ENCODE peak calls at places on chromosomes 16 and 17, in seven cellular contexts. One of them, this sample, is unnamed.

GRCh38 chr17:7912927-7913524 is 3.1 kb downstream of the RNF227 start:
- DNase-seq in kidney tubule cell: peak; percentile 80
- DNase-seq in PC-3: peak; percentile 73
- DNase-seq in stimulated activated CD8-positive, alpha-beta memory T cell treated with anti-CD3 and anti-CD28 coated beads, Interleukin-4, amount 100 ng/mL, for 1 hour: no peak
- DNase-seq in COR-L47: peak; percentile 21
- DNase-seq in CD4-positive, alpha-beta T cell: no peak
- DNase-seq in C1 segment of cervical spinal cord: no peak
- DNase-seq in this sample: no peak

GRCh38 chr17:13688716-13689115 is 87.0 kb upstream of the HS3ST3A1 start:
- DNase-seq in CD4-positive, alpha-beta T cell: no peak
- DNase-seq in stimulated activated CD8-positive, alpha-beta memory T cell treated with anti-CD3 and anti-CD28 coated beads, Interleukin-4, amount 100 ng/mL, for 1 hour: no peak
- DNase-seq in PC-3: no peak
- DNase-seq in COR-L47: no peak
- DNase-seq in C1 segment of cervical spinal cord: no peak
- DNase-seq in kidney tubule cell: no peak
- DNase-seq in this sample: no peak

GRCh38 chr16:27867122-27868110 is 196.1 kb downstream of the GSG1L start:
- DNase-seq in COR-L47: peak; percentile 40
- DNase-seq in CD4-positive, alpha-beta T cell: peak; percentile 27
- DNase-seq in PC-3: peak; percentile 75
- DNase-seq in kidney tubule cell: peak; percentile 80
- DNase-seq in C1 segment of cervical spinal cord: no peak
- DNase-seq in stimulated activated CD8-positive, alpha-beta memory T cell treated with anti-CD3 and anti-CD28 coated beads, Interleukin-4, amount 100 ng/mL, for 1 hour: peak; percentile 22
- DNase-seq in this sample: peak; percentile 12

GRCh38 chr17:59684967-59685366 is 22.3 kb downstream of the PTRH2 start:
- DNase-seq in kidney tubule cell: no peak
- DNase-seq in COR-L47: no peak
- DNase-seq in PC-3: no peak
- DNase-seq in CD4-positive, alpha-beta T cell: no peak
- DNase-seq in stimulated activated CD8-positive, alpha-beta memory T cell treated with anti-CD3 and anti-CD28 coated beads, Interleukin-4, amount 100 ng/mL, for 1 hour: no peak
- DNase-seq in C1 segment of cervical spinal cord: no peak
- DNase-seq in this sample: no peak

GRCh38 chr17:31524926-31525800 is 133.7 kb downstream of the RAB11FIP4 start:
- DNase-seq in COR-L47: peak; percentile 34
- DNase-seq in stimulated activated CD8-positive, alpha-beta memory T cell treated with anti-CD3 and anti-CD28 coated beads, Interleukin-4, amount 100 ng/mL, for 1 hour: peak; percentile 79
- DNase-seq in CD4-positive, alpha-beta T cell: peak; percentile 83
- DNase-seq in PC-3: peak; percentile 81
- DNase-seq in C1 segment of cervical spinal cord: no peak
- DNase-seq in kidney tubule cell: peak; percentile 89
- DNase-seq in this sample: peak; percentile 77

GRCh38 chr16:855471-855870 is 54.9 kb upstream of the GNG13 start:
- DNase-seq in COR-L47: no peak
- DNase-seq in CD4-positive, alpha-beta T cell: no peak
- DNase-seq in PC-3: no peak
- DNase-seq in kidney tubule cell: no peak
- DNase-seq in stimulated activated CD8-positive, alpha-beta memory T cell treated with anti-CD3 and anti-CD28 coated beads, Interleukin-4, amount 100 ng/mL, for 1 hour: no peak
- DNase-seq in C1 segment of cervical spinal cord: no peak
- DNase-seq in this sample: no peak

GRCh38 chr17:78933025-78933958 is 8.1 kb upstream of the TIMP2 start:
- DNase-seq in stimulated activated CD8-positive, alpha-beta memory T cell treated with anti-CD3 and anti-CD28 coated beads, Interleukin-4, amount 100 ng/mL, for 1 hour: no peak
- DNase-seq in CD4-positive, alpha-beta T cell: peak; percentile 38
- DNase-seq in C1 segment of cervical spinal cord: no peak
- DNase-seq in kidney tubule cell: peak; percentile 96
- DNase-seq in PC-3: peak; percentile 98
- DNase-seq in COR-L47: no peak
- DNase-seq in this sample: no peak

GRCh38 chr16:88905563-88905962 is 39.1 kb upstream of the PABPN1L start:
- DNase-seq in stimulated activated CD8-positive, alpha-beta memory T cell treated with anti-CD3 and anti-CD28 coated beads, Interleukin-4, amount 100 ng/mL, for 1 hour: no peak
- DNase-seq in PC-3: no peak
- DNase-seq in C1 segment of cervical spinal cord: no peak
- DNase-seq in CD4-positive, alpha-beta T cell: no peak
- DNase-seq in COR-L47: no peak
- DNase-seq in kidney tubule cell: no peak
- DNase-seq in this sample: no peak

GRCh38 chr17:77125432-77125901 is 15.3 kb upstream of the SEC14L1 start:
- DNase-seq in COR-L47: no peak
- DNase-seq in CD4-positive, alpha-beta T cell: no peak
- DNase-seq in stimulated activated CD8-positive, alpha-beta memory T cell treated with anti-CD3 and anti-CD28 coated beads, Interleukin-4, amount 100 ng/mL, for 1 hour: no peak
- DNase-seq in kidney tubule cell: peak; percentile 99
- DNase-seq in C1 segment of cervical spinal cord: no peak
- DNase-seq in PC-3: peak; percentile 99
- DNase-seq in this sample: no peak

GRCh38 chr17:19791918-19792317 is 43.8 kb upstream of the ALDH3A1 start:
- DNase-seq in PC-3: no peak
- DNase-seq in kidney tubule cell: no peak
- DNase-seq in COR-L47: no peak
- DNase-seq in CD4-positive, alpha-beta T cell: no peak
- DNase-seq in stimulated activated CD8-positive, alpha-beta memory T cell treated with anti-CD3 and anti-CD28 coated beads, Interleukin-4, amount 100 ng/mL, for 1 hour: no peak
- DNase-seq in C1 segment of cervical spinal cord: no peak
- DNase-seq in this sample: no peak

GRCh38 chr16:74939688-74940087 is 45.2 kb downstream of the WDR59 start:
- DNase-seq in C1 segment of cervical spinal cord: no peak
- DNase-seq in COR-L47: no peak
- DNase-seq in PC-3: no peak
- DNase-seq in CD4-positive, alpha-beta T cell: no peak
- DNase-seq in kidney tubule cell: no peak
- DNase-seq in stimulated activated CD8-positive, alpha-beta memory T cell treated with anti-CD3 and anti-CD28 coated beads, Interleukin-4, amount 100 ng/mL, for 1 hour: no peak
- DNase-seq in this sample: no peak

GRCh38 chr16:23254338-23254737 is 47.8 kb upstream of the SCNN1B start:
- DNase-seq in CD4-positive, alpha-beta T cell: no peak
- DNase-seq in PC-3: peak; percentile 9
- DNase-seq in kidney tubule cell: peak; percentile 89
- DNase-seq in COR-L47: no peak
- DNase-seq in stimulated activated CD8-positive, alpha-beta memory T cell treated with anti-CD3 and anti-CD28 coated beads, Interleukin-4, amount 100 ng/mL, for 1 hour: no peak
- DNase-seq in C1 segment of cervical spinal cord: no peak
- DNase-seq in this sample: no peak

GRCh38 chr16:4414187-4414909 is 2.0 kb downstream of the CORO7 start:
- DNase-seq in kidney tubule cell: no peak
- DNase-seq in stimulated activated CD8-positive, alpha-beta memory T cell treated with anti-CD3 and anti-CD28 coated beads, Interleukin-4, amount 100 ng/mL, for 1 hour: peak; percentile 52
- DNase-seq in COR-L47: peak; percentile 58
- DNase-seq in PC-3: no peak
- DNase-seq in CD4-positive, alpha-beta T cell: peak; percentile 68
- DNase-seq in C1 segment of cervical spinal cord: no peak
- DNase-seq in this sample: peak; percentile 81

GRCh38 chr17:55609737-55610201 is 98.5 kb upstream of the SMIM36 start:
- DNase-seq in C1 segment of cervical spinal cord: no peak
- DNase-seq in COR-L47: no peak
- DNase-seq in CD4-positive, alpha-beta T cell: no peak
- DNase-seq in stimulated activated CD8-positive, alpha-beta memory T cell treated with anti-CD3 and anti-CD28 coated beads, Interleukin-4, amount 100 ng/mL, for 1 hour: no peak
- DNase-seq in PC-3: peak; percentile 14
- DNase-seq in kidney tubule cell: peak; percentile 13
- DNase-seq in this sample: no peak

GRCh38 chr17:42438600-42439567 is 15.8 kb upstream of the CAVIN1 start:
- DNase-seq in stimulated activated CD8-positive, alpha-beta memory T cell treated with anti-CD3 and anti-CD28 coated beads, Interleukin-4, amount 100 ng/mL, for 1 hour: no peak
- DNase-seq in C1 segment of cervical spinal cord: no peak
- DNase-seq in kidney tubule cell: peak; percentile 37
- DNase-seq in PC-3: no peak
- DNase-seq in COR-L47: no peak
- DNase-seq in CD4-positive, alpha-beta T cell: no peak
- DNase-seq in this sample: no peak

GRCh38 chr16:50881331-50881830 is 139.5 kb downstream of the CYLD start:
- DNase-seq in C1 segment of cervical spinal cord: no peak
- DNase-seq in kidney tubule cell: no peak
- DNase-seq in COR-L47: no peak
- DNase-seq in PC-3: no peak
- DNase-seq in CD4-positive, alpha-beta T cell: no peak
- DNase-seq in stimulated activated CD8-positive, alpha-beta memory T cell treated with anti-CD3 and anti-CD28 coated beads, Interleukin-4, amount 100 ng/mL, for 1 hour: no peak
- DNase-seq in this sample: no peak

GRCh38 chr17:39593371-39593770 is 14.3 kb downstream of the NEUROD2 start:
- DNase-seq in C1 segment of cervical spinal cord: no peak
- DNase-seq in PC-3: no peak
- DNase-seq in kidney tubule cell: no peak
- DNase-seq in COR-L47: no peak
- DNase-seq in CD4-positive, alpha-beta T cell: no peak
- DNase-seq in stimulated activated CD8-positive, alpha-beta memory T cell treated with anti-CD3 and anti-CD28 coated beads, Interleukin-4, amount 100 ng/mL, for 1 hour: no peak
- DNase-seq in this sample: no peak

GRCh38 chr16:9033125-9033830 is 58.2 kb upstream of the HAPSTR1 start:
- DNase-seq in PC-3: peak; percentile 69
- DNase-seq in CD4-positive, alpha-beta T cell: no peak
- DNase-seq in stimulated activated CD8-positive, alpha-beta memory T cell treated with anti-CD3 and anti-CD28 coated beads, Interleukin-4, amount 100 ng/mL, for 1 hour: no peak
- DNase-seq in COR-L47: peak; percentile 9
- DNase-seq in C1 segment of cervical spinal cord: no peak
- DNase-seq in kidney tubule cell: peak; percentile 49
- DNase-seq in this sample: no peak

GRCh38 chr17:79835953-79836951 is 3.0 kb downstream of the CBX4 start:
- DNase-seq in C1 segment of cervical spinal cord: no peak
- DNase-seq in PC-3: peak; percentile 35
- DNase-seq in stimulated activated CD8-positive, alpha-beta memory T cell treated with anti-CD3 and anti-CD28 coated beads, Interleukin-4, amount 100 ng/mL, for 1 hour: no peak
- DNase-seq in kidney tubule cell: no peak
- DNase-seq in COR-L47: peak; percentile 85
- DNase-seq in CD4-positive, alpha-beta T cell: no peak
- DNase-seq in this sample: no peak

GRCh38 chr17:68674271-68674925 is 73.2 kb upstream of the FAM20A start:
- DNase-seq in COR-L47: no peak
- DNase-seq in CD4-positive, alpha-beta T cell: no peak
- DNase-seq in PC-3: no peak
- DNase-seq in stimulated activated CD8-positive, alpha-beta memory T cell treated with anti-CD3 and anti-CD28 coated beads, Interleukin-4, amount 100 ng/mL, for 1 hour: no peak
- DNase-seq in C1 segment of cervical spinal cord: no peak
- DNase-seq in kidney tubule cell: peak; percentile 63
- DNase-seq in this sample: no peak

GRCh38 chr16:50928065-50928464 is 186.2 kb downstream of the CYLD start:
- DNase-seq in CD4-positive, alpha-beta T cell: no peak
- DNase-seq in C1 segment of cervical spinal cord: no peak
- DNase-seq in kidney tubule cell: no peak
- DNase-seq in COR-L47: no peak
- DNase-seq in PC-3: no peak
- DNase-seq in stimulated activated CD8-positive, alpha-beta memory T cell treated with anti-CD3 and anti-CD28 coated beads, Interleukin-4, amount 100 ng/mL, for 1 hour: no peak
- DNase-seq in this sample: no peak

GRCh38 chr16:72083778-72084404 is 9.5 kb downstream of the TXNL4B start:
- DNase-seq in COR-L47: no peak
- DNase-seq in stimulated activated CD8-positive, alpha-beta memory T cell treated with anti-CD3 and anti-CD28 coated beads, Interleukin-4, amount 100 ng/mL, for 1 hour: no peak
- DNase-seq in CD4-positive, alpha-beta T cell: no peak
- DNase-seq in C1 segment of cervical spinal cord: no peak
- DNase-seq in PC-3: no peak
- DNase-seq in kidney tubule cell: peak; percentile 22
- DNase-seq in this sample: no peak

GRCh38 chr16:3879258-3879886 is 1.1 kb downstream of the CREBBP start:
- DNase-seq in kidney tubule cell: peak; percentile 38
- DNase-seq in CD4-positive, alpha-beta T cell: no peak
- DNase-seq in stimulated activated CD8-positive, alpha-beta memory T cell treated with anti-CD3 and anti-CD28 coated beads, Interleukin-4, amount 100 ng/mL, for 1 hour: no peak
- DNase-seq in C1 segment of cervical spinal cord: no peak
- DNase-seq in COR-L47: no peak
- DNase-seq in PC-3: peak; percentile 10
- DNase-seq in this sample: no peak

GRCh38 chr17:9976283-9977009 is 71.4 kb upstream of the RCVRN start:
- DNase-seq in COR-L47: no peak
- DNase-seq in kidney tubule cell: no peak
- DNase-seq in stimulated activated CD8-positive, alpha-beta memory T cell treated with anti-CD3 and anti-CD28 coated beads, Interleukin-4, amount 100 ng/mL, for 1 hour: no peak
- DNase-seq in CD4-positive, alpha-beta T cell: no peak
- DNase-seq in C1 segment of cervical spinal cord: no peak
- DNase-seq in PC-3: no peak
- DNase-seq in this sample: no peak

GRCh38 chr16:49824600-49824999 is 31.3 kb downstream of the ZNF423 start:
- DNase-seq in C1 segment of cervical spinal cord: no peak
- DNase-seq in COR-L47: no peak
- DNase-seq in stimulated activated CD8-positive, alpha-beta memory T cell treated with anti-CD3 and anti-CD28 coated beads, Interleukin-4, amount 100 ng/mL, for 1 hour: no peak
- DNase-seq in CD4-positive, alpha-beta T cell: no peak
- DNase-seq in PC-3: no peak
- DNase-seq in kidney tubule cell: no peak
- DNase-seq in this sample: no peak

GRCh38 chr17:79986441-79987186 is 49.1 kb downstream of the TBC1D16 start:
- DNase-seq in C1 segment of cervical spinal cord: no peak
- DNase-seq in CD4-positive, alpha-beta T cell: no peak
- DNase-seq in COR-L47: no peak
- DNase-seq in stimulated activated CD8-positive, alpha-beta memory T cell treated with anti-CD3 and anti-CD28 coated beads, Interleukin-4, amount 100 ng/mL, for 1 hour: no peak
- DNase-seq in kidney tubule cell: peak; percentile 25
- DNase-seq in PC-3: no peak
- DNase-seq in this sample: no peak

GRCh38 chr17:8745586-8746500 is 1.2 kb upstream of the CCDC42 start:
- DNase-seq in COR-L47: no peak
- DNase-seq in CD4-positive, alpha-beta T cell: peak; percentile 74
- DNase-seq in kidney tubule cell: peak; percentile 50
- DNase-seq in C1 segment of cervical spinal cord: peak; percentile 12
- DNase-seq in stimulated activated CD8-positive, alpha-beta memory T cell treated with anti-CD3 and anti-CD28 coated beads, Interleukin-4, amount 100 ng/mL, for 1 hour: peak; percentile 67
- DNase-seq in PC-3: peak; percentile 38
- DNase-seq in this sample: peak; percentile 60